ENCODE peak calls at places on chromosome 20, in nine cellular contexts. Q is ecto neural progenitor cell; C is naive thymus-derived CD8-positive, alpha-beta T cell; B is activated naive CD4-positive, alpha-beta T cell; T is Panc1; J is RWPE2; M is LHCN-M2; V is nephron progenitor cell; X is iris pigment epithelial cell. R is an unnamed sample.

GRCh38 chr20:46998497-46999190 is 104.0 kb downstream of the EYA2 start:
- DNase-seq in X (no peak), J (no peak), Q (no peak), T (no peak), V (peak), C (no peak), M (no peak), B (no peak), R (peak)

GRCh38 chr20:21096321-21097043 is 9.7 kb downstream of the LINC00237 start:
- DNase-seq in Q (peak), T (peak), V (no peak), J (no peak), C (no peak), M (peak), X (peak), B (no peak), R (no peak)

GRCh38 chr20:40493551-40493950 is 195.5 kb downstream of the MAFB start:
- DNase-seq in T (no peak), V (no peak), J (no peak), M (peak), X (peak), B (no peak), C (no peak), Q (no peak), R (no peak)

GRCh38 chr20:7716286-7716972 is 223.8 kb downstream of the HAO1 start:
- DNase-seq in J (no peak), Q (no peak), M (no peak), T (no peak), B (no peak), C (no peak), X (no peak), V (no peak), R (no peak)

GRCh38 chr20:43751167-43752050 is 24.6 kb upstream of the GTSF1L start:
- DNase-seq in Q (no peak), T (no peak), M (peak), V (no peak), J (no peak), B (no peak), C (no peak), X (peak), R (no peak)

GRCh38 chr20:23125159-23125558 is 39.0 kb upstream of the CD93 start:
- DNase-seq in V (no peak), M (no peak), T (no peak), X (no peak), J (peak), C (no peak), B (no peak), Q (no peak), R (no peak)

GRCh38 chr20:63915471-63915870 is 20.5 kb downstream of the DNAJC5 start:
- DNase-seq in C (no peak), Q (no peak), T (no peak), B (no peak), V (no peak), J (no peak), M (no peak), X (no peak), R (no peak)

GRCh38 chr20:16701296-16701695 is 28.5 kb upstream of the SNRPB2 start:
- DNase-seq in T (peak), J (no peak), C (no peak), V (no peak), M (peak), Q (no peak), B (no peak), X (no peak), R (no peak)

GRCh38 chr20:24785141-24785924 is 163.7 kb upstream of the CST7 start:
- DNase-seq in B (no peak), V (no peak), X (peak), C (no peak), M (peak), Q (no peak), J (no peak), T (no peak), R (no peak)

GRCh38 chr20:41453006-41453950 is 86.7 kb upstream of the EMILIN3 start:
- DNase-seq in T (no peak), Q (no peak), V (no peak), C (no peak), X (no peak), J (peak), B (no peak), M (peak), R (no peak)

GRCh38 chr20:48307277-48307676 is 520.5 kb downstream of the PREX1 start:
- DNase-seq in Q (no peak), M (no peak), T (no peak), V (no peak), C (no peak), J (no peak), X (no peak), B (no peak), R (no peak)

GRCh38 chr20:59985864-59986263 is 27.6 kb downstream of the CDH26 start:
- DNase-seq in M (no peak), X (no peak), J (no peak), B (no peak), V (no peak), C (no peak), Q (no peak), T (no peak), R (no peak)

GRCh38 chr20:19947611-19948264 is 69.4 kb upstream of the NAA20 start:
- DNase-seq in B (no peak), J (no peak), M (peak), T (no peak), Q (no peak), V (no peak), X (peak), C (no peak), R (peak)

GRCh38 chr20:2663887-2664719 is at the start of gene IDH3B:
- DNase-seq in V (peak), M (peak), C (peak), X (peak), B (peak), J (peak), Q (peak), T (no peak), R (peak)

GRCh38 chr20:8131598-8132014 is 460 bp upstream of the PLCB1 start:
- DNase-seq in X (peak), J (no peak), Q (no peak), M (no peak), B (no peak), T (no peak), C (no peak), V (no peak), R (no peak)

GRCh38 chr20:13262701-13263335 is 41.7 kb downstream of the ISM1 start:
- DNase-seq in M (peak), T (no peak), C (no peak), B (no peak), X (no peak), Q (no peak), J (no peak), V (peak), R (peak)

GRCh38 chr20:916125-916799 is at the start of gene ANGPT4:
- DNase-seq in Q (no peak), C (no peak), B (no peak), X (no peak), V (peak), M (no peak), T (no peak), J (no peak), R (no peak)

GRCh38 chr20:3282271-3283221 is 43.6 kb upstream of the SLC4A11 start:
- DNase-seq in V (no peak), J (no peak), B (no peak), C (no peak), X (no peak), T (no peak), Q (no peak), M (no peak), R (no peak)

GRCh38 chr20:58950603-58951002 is 30.5 kb upstream of the NELFCD start:
- DNase-seq in M (no peak), V (no peak), J (no peak), B (no peak), C (no peak), X (no peak), T (no peak), Q (no peak), R (no peak)

GRCh38 chr20:30486103-30486478 is 771.4 kb upstream of the DEFB115 start:
- DNase-seq in T (no peak), Q (no peak), X (no peak), C (no peak), B (no peak), V (no peak), J (no peak), M (no peak), R (no peak)

GRCh38 chr20:16707674-16708073 is 22.2 kb upstream of the SNRPB2 start:
- DNase-seq in T (no peak), C (no peak), M (no peak), J (no peak), V (no peak), B (no peak), X (no peak), Q (no peak), R (no peak)

GRCh38 chr20:36605309-36606170 is at the start of gene RAB5IF:
- DNase-seq in C (peak), T (peak), V (peak), J (peak), B (peak), X (peak), Q (peak), M (peak), R (peak)

GRCh38 chr20:44776977-44777376 is 31.3 kb downstream of the KCNK15 start:
- DNase-seq in Q (peak), B (no peak), M (peak), T (no peak), C (no peak), X (peak), J (no peak), V (peak), R (peak)

GRCh38 chr20:11387189-11387754 is 530.4 kb upstream of the BTBD3 start:
- DNase-seq in V (no peak), Q (no peak), J (no peak), M (peak), X (peak), B (no peak), T (peak), C (no peak), R (no peak)

GRCh38 chr20:26324177-26324576 is 627.5 kb upstream of the ZNF337 start:
- DNase-seq in J (no peak), C (no peak), Q (no peak), V (no peak), T (no peak), X (no peak), M (no peak), B (no peak), R (no peak)

GRCh38 chr20:43959079-43959919 is 44.6 kb downstream of the TOX2 start:
- DNase-seq in Q (no peak), X (peak), M (no peak), J (peak), V (no peak), C (no peak), T (no peak), B (no peak), R (no peak)

GRCh38 chr20:38870733-38871559 is 55.3 kb upstream of the FAM83D start:
- DNase-seq in T (no peak), B (no peak), X (no peak), C (no peak), M (peak), V (no peak), J (peak), Q (no peak), R (peak)

GRCh38 chr20:2872304-2873009 is 824 bp upstream of the PTPRA start:
- DNase-seq in Q (peak), T (no peak), J (peak), V (peak), C (peak), X (peak), B (peak), M (peak), R (peak)

GRCh38 chr20:6623989-6624388 is 143.5 kb upstream of the BMP2 start:
- DNase-seq in T (no peak), M (no peak), J (no peak), X (no peak), C (no peak), Q (peak), V (peak), B (no peak), R (peak)

GRCh38 chr20:46408281-46408731 is 1.9 kb upstream of the ELMO2 start:
- DNase-seq in J (no peak), C (no peak), B (no peak), T (no peak), V (no peak), M (no peak), Q (no peak), X (no peak), R (no peak)

GRCh38 chr20:5065489-5066383 is 54.0 kb downstream of the PCNA start:
- DNase-seq in Q (no peak), X (peak), T (peak), V (no peak), M (peak), B (no peak), J (peak), C (no peak), R (no peak)

GRCh38 chr20:33945391-33946079 is 48.2 kb upstream of the RALY start:
- DNase-seq in Q (no peak), T (no peak), X (peak), C (no peak), V (no peak), B (no peak), M (peak), J (no peak), R (no peak)

GRCh38 chr20:3820048-3820900 is at the start of gene AP5S1:
- DNase-seq in X (peak), V (peak), B (peak), M (peak), J (peak), T (peak), C (peak), Q (peak), R (peak)

GRCh38 chr20:57280221-57280620 is 13.8 kb upstream of the BMP7 start:
- DNase-seq in C (no peak), V (no peak), Q (no peak), T (no peak), J (no peak), M (no peak), B (no peak), X (no peak), R (no peak)

GRCh38 chr20:59646487-59646886 is 42.1 kb downstream of the PHACTR3 start:
- DNase-seq in M (no peak), C (no peak), T (no peak), Q (peak), J (no peak), X (no peak), B (no peak), V (no peak), R (no peak)

GRCh38 chr20:23270427-23270911 is 80.1 kb upstream of the NXT1 start:
- DNase-seq in V (no peak), X (peak), T (no peak), M (peak), B (no peak), Q (no peak), J (no peak), C (no peak), R (peak)